ENCODE peak calls at places on chromosomes 13 and 19, in nine cellular contexts. One of them, this sample, is unnamed.

GRCh38 chr13:20127563-20128458 is 33.0 kb downstream of the GJA3 start:
- DNase-seq in mucosa of descending colon: peak
- DNase-seq in lung: peak
- DNase-seq in left ventricle myocardium inferior: peak
- DNase-seq in ascending aorta: peak
- DNase-seq in epithelial cell of esophagus: peak
- DNase-seq in fibroblast of pulmonary artery: peak
- DNase-seq in AG09319: no peak
- DNase-seq in HL-60: peak
- DNase-seq in this sample: peak

GRCh38 chr19:7869910-7870511 is 4.2 kb downstream of the PRR36 start:
- DNase-seq in fibroblast of pulmonary artery: peak
- DNase-seq in epithelial cell of esophagus: peak
- DNase-seq in lung: no peak
- DNase-seq in HL-60: no peak
- DNase-seq in ascending aorta: no peak
- DNase-seq in left ventricle myocardium inferior: no peak
- DNase-seq in mucosa of descending colon: peak
- DNase-seq in AG09319: no peak
- DNase-seq in this sample: peak

GRCh38 chr19:18348171-18348570 is 7.8 kb downstream of the PGPEP1 start:
- DNase-seq in mucosa of descending colon: no peak
- DNase-seq in fibroblast of pulmonary artery: no peak
- DNase-seq in lung: no peak
- DNase-seq in ascending aorta: no peak
- DNase-seq in AG09319: no peak
- DNase-seq in left ventricle myocardium inferior: no peak
- DNase-seq in epithelial cell of esophagus: no peak
- DNase-seq in HL-60: no peak
- DNase-seq in this sample: no peak

GRCh38 chr13:23321534-23322241 is 111.8 kb downstream of the SACS start:
- DNase-seq in ascending aorta: peak
- DNase-seq in lung: no peak
- DNase-seq in mucosa of descending colon: no peak
- DNase-seq in AG09319: peak
- DNase-seq in left ventricle myocardium inferior: peak
- DNase-seq in epithelial cell of esophagus: peak
- DNase-seq in HL-60: no peak
- DNase-seq in fibroblast of pulmonary artery: peak
- DNase-seq in this sample: peak

GRCh38 chr19:16591803-16592556 is 19.8 kb upstream of the SLC35E1 start:
- DNase-seq in left ventricle myocardium inferior: no peak
- DNase-seq in HL-60: no peak
- DNase-seq in ascending aorta: no peak
- DNase-seq in fibroblast of pulmonary artery: no peak
- DNase-seq in AG09319: no peak
- DNase-seq in mucosa of descending colon: peak
- DNase-seq in lung: no peak
- DNase-seq in epithelial cell of esophagus: peak
- DNase-seq in this sample: peak

GRCh38 chr19:11405846-11406643 is 13.1 kb downstream of the RGL3 start:
- DNase-seq in epithelial cell of esophagus: no peak
- DNase-seq in AG09319: no peak
- DNase-seq in left ventricle myocardium inferior: no peak
- DNase-seq in fibroblast of pulmonary artery: peak
- DNase-seq in mucosa of descending colon: no peak
- DNase-seq in HL-60: no peak
- DNase-seq in ascending aorta: no peak
- DNase-seq in lung: no peak
- DNase-seq in this sample: peak

GRCh38 chr19:40906512-40906911 is 24.5 kb upstream of the CYP2A7 start:
- DNase-seq in lung: no peak
- DNase-seq in fibroblast of pulmonary artery: no peak
- DNase-seq in mucosa of descending colon: no peak
- DNase-seq in epithelial cell of esophagus: no peak
- DNase-seq in HL-60: no peak
- DNase-seq in ascending aorta: no peak
- DNase-seq in left ventricle myocardium inferior: no peak
- DNase-seq in AG09319: no peak
- DNase-seq in this sample: no peak

GRCh38 chr19:18629166-18630088 is 7.4 kb upstream of the KLHL26 start:
- DNase-seq in fibroblast of pulmonary artery: peak
- DNase-seq in HL-60: no peak
- DNase-seq in mucosa of descending colon: no peak
- DNase-seq in ascending aorta: no peak
- DNase-seq in AG09319: no peak
- DNase-seq in epithelial cell of esophagus: no peak
- DNase-seq in left ventricle myocardium inferior: peak
- DNase-seq in lung: no peak
- DNase-seq in this sample: no peak

GRCh38 chr19:45186509-45187334 is 8.1 kb downstream of the BLOC1S3 start:
- DNase-seq in HL-60: no peak
- DNase-seq in fibroblast of pulmonary artery: no peak
- DNase-seq in AG09319: no peak
- DNase-seq in epithelial cell of esophagus: no peak
- DNase-seq in lung: no peak
- DNase-seq in ascending aorta: no peak
- DNase-seq in mucosa of descending colon: no peak
- DNase-seq in left ventricle myocardium inferior: no peak
- DNase-seq in this sample: no peak

GRCh38 chr13:99228737-99229691 is 28.4 kb downstream of the UBAC2 start:
- DNase-seq in fibroblast of pulmonary artery: peak
- DNase-seq in lung: no peak
- DNase-seq in ascending aorta: no peak
- DNase-seq in mucosa of descending colon: no peak
- DNase-seq in AG09319: no peak
- DNase-seq in HL-60: no peak
- DNase-seq in epithelial cell of esophagus: peak
- DNase-seq in left ventricle myocardium inferior: no peak
- DNase-seq in this sample: peak

GRCh38 chr13:48578516-48579166 is 45.8 kb upstream of the RCBTB2 start:
- DNase-seq in ascending aorta: no peak
- DNase-seq in lung: peak
- DNase-seq in left ventricle myocardium inferior: no peak
- DNase-seq in HL-60: no peak
- DNase-seq in epithelial cell of esophagus: peak
- DNase-seq in fibroblast of pulmonary artery: no peak
- DNase-seq in AG09319: no peak
- DNase-seq in mucosa of descending colon: no peak
- DNase-seq in this sample: no peak

GRCh38 chr13:30907167-30907761 is 1.2 kb downstream of the MEDAG start:
- DNase-seq in HL-60: no peak
- DNase-seq in lung: no peak
- DNase-seq in fibroblast of pulmonary artery: peak
- DNase-seq in mucosa of descending colon: no peak
- DNase-seq in left ventricle myocardium inferior: no peak
- DNase-seq in epithelial cell of esophagus: peak
- DNase-seq in ascending aorta: peak
- DNase-seq in AG09319: no peak
- DNase-seq in this sample: no peak

GRCh38 chr13:77494226-77494625 is 41.3 kb upstream of the SCEL start:
- DNase-seq in left ventricle myocardium inferior: no peak
- DNase-seq in mucosa of descending colon: no peak
- DNase-seq in epithelial cell of esophagus: no peak
- DNase-seq in HL-60: no peak
- DNase-seq in ascending aorta: no peak
- DNase-seq in AG09319: no peak
- DNase-seq in lung: no peak
- DNase-seq in fibroblast of pulmonary artery: no peak
- DNase-seq in this sample: no peak

GRCh38 chr13:77489566-77490337 is 45.8 kb upstream of the SCEL start:
- DNase-seq in mucosa of descending colon: no peak
- DNase-seq in ascending aorta: no peak
- DNase-seq in lung: no peak
- DNase-seq in HL-60: no peak
- DNase-seq in fibroblast of pulmonary artery: no peak
- DNase-seq in left ventricle myocardium inferior: no peak
- DNase-seq in epithelial cell of esophagus: no peak
- DNase-seq in AG09319: no peak
- DNase-seq in this sample: no peak

GRCh38 chr13:77492982-77493381 is 42.5 kb upstream of the SCEL start:
- DNase-seq in epithelial cell of esophagus: peak
- DNase-seq in AG09319: no peak
- DNase-seq in mucosa of descending colon: no peak
- DNase-seq in ascending aorta: no peak
- DNase-seq in fibroblast of pulmonary artery: peak
- DNase-seq in lung: no peak
- DNase-seq in HL-60: no peak
- DNase-seq in left ventricle myocardium inferior: no peak
- DNase-seq in this sample: peak
- TF ChIP-seq CTCF in epithelial cell of esophagus: peak
- TF ChIP-seq CTCF in AG09319: peak
- TF ChIP-seq CTCF in mucosa of descending colon: no peak
- TF ChIP-seq CTCF in ascending aorta: peak
- TF ChIP-seq CTCF in fibroblast of pulmonary artery: peak
- TF ChIP-seq CTCF in lung: peak
- TF ChIP-seq CTCF in HL-60: peak
- TF ChIP-seq CTCF in left ventricle myocardium inferior: peak
- TF ChIP-seq CTCF in this sample: peak

GRCh38 chr13:71632721-71633120 is 234.3 kb downstream of the DACH1 start:
- DNase-seq in epithelial cell of esophagus: no peak
- DNase-seq in AG09319: no peak
- DNase-seq in ascending aorta: no peak
- DNase-seq in HL-60: no peak
- DNase-seq in fibroblast of pulmonary artery: peak
- DNase-seq in left ventricle myocardium inferior: no peak
- DNase-seq in lung: no peak
- DNase-seq in mucosa of descending colon: no peak
- DNase-seq in this sample: no peak
- TF ChIP-seq CTCF in epithelial cell of esophagus: no peak
- TF ChIP-seq CTCF in AG09319: no peak
- TF ChIP-seq CTCF in ascending aorta: no peak
- TF ChIP-seq CTCF in HL-60: no peak
- TF ChIP-seq CTCF in fibroblast of pulmonary artery: no peak
- TF ChIP-seq CTCF in left ventricle myocardium inferior: no peak
- TF ChIP-seq CTCF in lung: no peak
- TF ChIP-seq CTCF in mucosa of descending colon: no peak
- TF ChIP-seq CTCF in this sample: no peak

DNA sequence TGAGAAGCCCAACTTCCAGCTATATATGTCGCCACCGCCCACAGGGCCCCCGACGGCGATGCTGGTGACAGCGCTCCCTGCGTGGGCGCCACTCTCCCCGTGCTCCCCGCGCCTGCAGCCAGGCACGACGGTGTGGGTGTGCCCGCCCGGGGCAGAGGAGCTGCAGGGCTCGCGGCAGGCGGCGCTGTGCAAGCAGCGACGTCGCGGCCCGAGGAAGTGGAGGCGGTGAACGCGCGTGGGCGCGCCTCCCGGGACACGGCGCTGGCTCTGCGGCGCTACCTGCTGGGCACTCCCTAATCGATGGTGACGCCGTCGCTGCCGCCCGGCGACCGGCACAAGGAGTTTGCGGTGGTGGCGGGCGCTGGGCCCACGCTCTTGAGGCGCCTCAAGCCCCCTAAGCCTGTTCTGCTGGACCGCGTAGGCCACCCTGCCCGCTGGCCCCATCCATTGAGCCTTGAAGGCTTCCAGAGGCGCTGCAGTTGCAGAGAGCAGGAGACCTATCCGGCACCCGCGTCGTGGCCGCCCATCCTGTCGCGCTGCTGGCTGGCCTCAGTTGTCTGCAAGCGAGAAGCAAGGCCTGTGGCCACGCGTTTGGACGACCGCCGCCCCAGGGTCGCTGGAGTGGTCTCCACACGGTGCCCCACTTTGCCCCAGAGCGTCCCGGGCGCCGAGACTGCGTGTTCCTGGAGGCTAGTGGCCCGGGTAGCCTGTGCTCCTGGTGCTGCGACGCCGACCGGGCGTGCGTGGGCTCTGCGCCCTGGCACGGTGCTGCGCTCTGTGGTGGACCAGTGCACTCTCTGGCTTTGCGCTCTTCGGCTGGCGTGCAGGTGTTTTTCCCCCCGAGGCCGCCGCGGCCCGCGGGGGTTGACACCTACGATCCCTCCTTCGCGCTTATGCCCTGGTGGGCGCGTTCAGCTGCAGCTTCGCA is 23.1 kb downstream of the LRFN3 start:
- DNase-seq in lung: no peak
- DNase-seq in fibroblast of pulmonary artery: no peak
- DNase-seq in AG09319: no peak
- DNase-seq in mucosa of descending colon: peak
- DNase-seq in left ventricle myocardium inferior: peak
- DNase-seq in HL-60: no peak
- DNase-seq in ascending aorta: no peak
- DNase-seq in epithelial cell of esophagus: no peak
- DNase-seq in this sample: no peak
- TF ChIP-seq CTCF in lung: no peak
- TF ChIP-seq CTCF in fibroblast of pulmonary artery: no peak
- TF ChIP-seq CTCF in AG09319: peak
- TF ChIP-seq CTCF in mucosa of descending colon: peak
- TF ChIP-seq CTCF in left ventricle myocardium inferior: peak
- TF ChIP-seq CTCF in HL-60: no peak
- TF ChIP-seq CTCF in ascending aorta: peak
- TF ChIP-seq CTCF in epithelial cell of esophagus: no peak
- TF ChIP-seq CTCF in this sample: no peak

GRCh38 chr13:22154041-22154440 is 483.2 kb downstream of the FGF9 start:
- DNase-seq in left ventricle myocardium inferior: no peak
- DNase-seq in epithelial cell of esophagus: no peak
- DNase-seq in mucosa of descending colon: no peak
- DNase-seq in ascending aorta: no peak
- DNase-seq in AG09319: no peak
- DNase-seq in lung: no peak
- DNase-seq in HL-60: no peak
- DNase-seq in fibroblast of pulmonary artery: no peak
- DNase-seq in this sample: no peak
- TF ChIP-seq CTCF in left ventricle myocardium inferior: no peak
- TF ChIP-seq CTCF in epithelial cell of esophagus: no peak
- TF ChIP-seq CTCF in mucosa of descending colon: no peak
- TF ChIP-seq CTCF in ascending aorta: no peak
- TF ChIP-seq CTCF in AG09319: no peak
- TF ChIP-seq CTCF in lung: no peak
- TF ChIP-seq CTCF in HL-60: no peak
- TF ChIP-seq CTCF in fibroblast of pulmonary artery: no peak
- TF ChIP-seq CTCF in this sample: no peak

DNA sequence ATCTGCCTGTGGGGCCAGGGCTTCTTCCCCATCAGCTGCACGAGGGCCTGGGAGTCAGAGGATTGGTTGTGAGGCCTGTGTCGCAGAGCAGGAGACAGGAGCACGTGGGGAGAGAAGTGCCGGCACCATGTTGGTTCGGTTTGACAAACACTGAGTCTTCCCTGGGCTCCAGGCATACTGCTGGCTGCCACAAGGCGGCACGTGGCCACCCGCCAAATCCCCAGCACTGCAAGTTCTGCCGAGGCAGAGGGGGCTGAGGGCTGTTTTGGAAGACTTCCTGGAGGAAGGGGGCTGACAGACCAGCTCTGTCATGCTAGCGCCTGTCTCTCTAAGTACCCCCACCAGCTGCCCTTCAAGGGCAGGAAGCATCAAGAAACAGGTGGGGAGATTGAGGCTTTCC is 9.5 kb downstream of the SHANK1 start:
- DNase-seq in left ventricle myocardium inferior: no peak
- DNase-seq in epithelial cell of esophagus: no peak
- DNase-seq in lung: no peak
- DNase-seq in AG09319: no peak
- DNase-seq in ascending aorta: no peak
- DNase-seq in fibroblast of pulmonary artery: no peak
- DNase-seq in mucosa of descending colon: no peak
- DNase-seq in HL-60: no peak
- DNase-seq in this sample: no peak
- TF ChIP-seq CTCF in left ventricle myocardium inferior: no peak
- TF ChIP-seq CTCF in epithelial cell of esophagus: no peak
- TF ChIP-seq CTCF in lung: no peak
- TF ChIP-seq CTCF in AG09319: no peak
- TF ChIP-seq CTCF in ascending aorta: no peak
- TF ChIP-seq CTCF in fibroblast of pulmonary artery: peak
- TF ChIP-seq CTCF in mucosa of descending colon: no peak
- TF ChIP-seq CTCF in HL-60: no peak
- TF ChIP-seq CTCF in this sample: no peak